ENCODE peak calls at places on chromosomes 1 and 21, in seven cellular contexts. P is mesenchymal stem cell, W is neuronal stem cell, S is IMR-90, E is H1, C is trophoblast cell, Y is mesendoderm. J is an unnamed sample.

GRCh38 chr1:243343970-243344749 is 88.3 kb downstream of the SDCCAG8 start:
- DNase-seq in C (peak), Y (peak), S (peak), E (no peak), W (peak), P (peak), J (no peak)

GRCh38 chr1:246417152-246417812 is 89.8 kb downstream of the SMYD3 start:
- DNase-seq in W (no peak), S (peak), Y (peak), C (peak), P (peak), E (no peak), J (no peak)

GRCh38 chr1:225533238-225533637 is 105.4 kb upstream of the LBR start:
- DNase-seq in E (no peak), S (peak), Y (no peak), C (no peak), W (no peak), P (peak), J (no peak)

GRCh38 chr1:66402194-66402593 is 131.8 kb upstream of the SGIP1 start:
- DNase-seq in S (no peak), E (no peak), P (peak), Y (no peak), C (no peak), W (no peak), J (no peak)

GRCh38 chr1:10936998-10937901 is 75.2 kb upstream of the TARDBP start:
- DNase-seq in S (no peak), E (no peak), P (no peak), C (peak), W (no peak), Y (no peak), J (no peak)

GRCh38 chr1:97647776-97648175 is 273.1 kb downstream of the DPYD start:
- DNase-seq in P (no peak), Y (no peak), W (no peak), C (no peak), E (no peak), S (peak), J (no peak)

GRCh38 chr1:27163093-27163492 is 8.2 kb upstream of the SLC9A1 start:
- DNase-seq in P (no peak), C (no peak), Y (no peak), S (no peak), E (no peak), W (no peak), J (no peak)

GRCh38 chr1:219882116-219882515 is 46.2 kb downstream of the SLC30A10 start:
- DNase-seq in W (no peak), S (no peak), P (no peak), C (no peak), Y (no peak), E (no peak), J (no peak)

GRCh38 chr1:209134001-209134400 is 449.5 kb upstream of the CAMK1G start:
- DNase-seq in S (no peak), C (no peak), W (no peak), Y (no peak), E (no peak), P (no peak), J (no peak)

GRCh38 chr1:46491500-46492268 is 2.0 kb downstream of the DMBX1 start:
- DNase-seq in E (no peak), Y (no peak), P (no peak), C (no peak), W (no peak), S (no peak), J (no peak)

GRCh38 chr1:27886744-27887143 is 14.4 kb downstream of the THEMIS2 start:
- DNase-seq in P (peak), Y (no peak), E (no peak), W (no peak), C (peak), S (no peak), J (no peak)

GRCh38 chr1:35642472-35642955 is 1.2 kb upstream of the PSMB2 start:
- DNase-seq in C (no peak), Y (no peak), P (no peak), W (no peak), E (no peak), S (no peak), J (peak)

GRCh38 chr1:105565006-105565405 is 1491.5 kb upstream of the PRMT6 start:
- DNase-seq in S (no peak), C (no peak), P (no peak), Y (no peak), E (no peak), W (no peak), J (no peak)

GRCh38 chr1:223711838-223712183 is 528 bp upstream of the CAPN2 start:
- DNase-seq in C (no peak), S (no peak), P (no peak), E (no peak), Y (no peak), W (no peak), J (no peak)

GRCh38 chr1:211714154-211714553 is 38.7 kb upstream of the NEK2 start:
- DNase-seq in W (no peak), Y (no peak), P (no peak), S (no peak), C (no peak), E (no peak), J (no peak)

GRCh38 chr1:16442273-16442672 is 1.7 kb downstream of the NECAP2 start:
- DNase-seq in P (no peak), C (no peak), Y (no peak), E (no peak), W (no peak), S (no peak), J (no peak)

GRCh38 chr1:59718064-59718988 is 96.4 kb upstream of the HOOK1 start:
- DNase-seq in W (no peak), P (no peak), E (no peak), S (no peak), C (peak), Y (peak), J (no peak)

GRCh38 chr1:125086611-125087010 is 3901.8 kb downstream of the SRGAP2C start:
- DNase-seq in S (no peak), C (no peak), P (no peak), W (no peak), E (no peak), Y (no peak), J (no peak)

GRCh38 chr1:246724725-246725095 is 501 bp downstream of the SCCPDH start:
- DNase-seq in P (peak), C (peak), Y (peak), S (peak), E (no peak), W (no peak), J (no peak)

GRCh38 chr1:101438359-101438758 is 201.5 kb downstream of the S1PR1 start:
- DNase-seq in Y (peak), S (peak), C (peak), W (no peak), P (peak), E (no peak), J (no peak)

GRCh38 chr1:53685272-53686051 is 53.5 kb downstream of the GLIS1 start:
- DNase-seq in S (peak), W (no peak), C (peak), Y (peak), P (peak), E (no peak), J (no peak)

GRCh38 chr1:32801096-32801713 is 16.0 kb downstream of the YARS1 start:
- DNase-seq in E (no peak), Y (no peak), P (peak), W (no peak), S (peak), C (no peak), J (no peak)

GRCh38 chr1:20685099-20685662 is 24.0 kb upstream of the DDOST start:
- DNase-seq in C (no peak), P (no peak), W (no peak), S (no peak), E (no peak), Y (no peak), J (no peak)

GRCh38 chr1:98049370-98050115 is 128.7 kb upstream of the DPYD start:
- DNase-seq in E (no peak), Y (peak), W (no peak), S (peak), C (no peak), P (no peak), J (peak)

GRCh38 chr1:1215266-1215676 is 1.3 kb upstream of the TNFRSF4 start:
- DNase-seq in C (no peak), W (no peak), E (no peak), Y (no peak), S (peak), P (peak), J (no peak)

GRCh38 chr1:160806109-160806665 is 10.2 kb downstream of the LY9 start:
- DNase-seq in S (no peak), W (no peak), C (no peak), Y (no peak), E (no peak), P (no peak), J (no peak)

GRCh38 chr1:40450491-40451237 is 388 bp downstream of the ZFP69B start:
- DNase-seq in E (no peak), C (peak), P (peak), S (peak), Y (peak), W (no peak), J (peak)

GRCh38 chr1:59433440-59433813 is 136.5 kb downstream of the FGGY start:
- DNase-seq in P (no peak), Y (no peak), C (no peak), S (no peak), W (no peak), E (no peak), J (no peak)

GRCh38 chr1:27306071-27306470 is 15.9 kb upstream of the TMEM222 start:
- DNase-seq in S (no peak), Y (no peak), W (no peak), P (no peak), C (no peak), E (no peak), J (no peak)

GRCh38 chr21:40847956-40848355 is 998 bp upstream of the DSCAM start:
- DNase-seq in S (no peak), E (no peak), P (no peak), Y (peak), C (no peak), W (no peak), J (no peak)

GRCh38 chr21:39675595-39675994 is 62.9 kb downstream of the B3GALT5 start:
- DNase-seq in E (no peak), P (no peak), S (no peak), Y (no peak), C (no peak), W (no peak), J (peak)

GRCh38 chr21:32807717-32808380 is 36.3 kb upstream of the PAXBP1 start:
- DNase-seq in S (peak), E (no peak), P (no peak), W (peak), C (no peak), Y (no peak), J (no peak)

GRCh38 chr1:245173446-245174178 is 18.8 kb downstream of the KIF26B start:
- DNase-seq in C (no peak), E (no peak), Y (no peak), S (no peak), P (peak), W (no peak), J (no peak)

GRCh38 chr1:30120268-30121000 is 603.0 kb downstream of the MATN1 start:
- DNase-seq in S (no peak), W (no peak), E (no peak), P (no peak), C (no peak), Y (peak), J (no peak)
- H3K23ac ChIP-seq in S (no peak), W (no peak), E (no peak), P (no peak), C (no peak), Y (no peak), J (no peak)

DNA sequence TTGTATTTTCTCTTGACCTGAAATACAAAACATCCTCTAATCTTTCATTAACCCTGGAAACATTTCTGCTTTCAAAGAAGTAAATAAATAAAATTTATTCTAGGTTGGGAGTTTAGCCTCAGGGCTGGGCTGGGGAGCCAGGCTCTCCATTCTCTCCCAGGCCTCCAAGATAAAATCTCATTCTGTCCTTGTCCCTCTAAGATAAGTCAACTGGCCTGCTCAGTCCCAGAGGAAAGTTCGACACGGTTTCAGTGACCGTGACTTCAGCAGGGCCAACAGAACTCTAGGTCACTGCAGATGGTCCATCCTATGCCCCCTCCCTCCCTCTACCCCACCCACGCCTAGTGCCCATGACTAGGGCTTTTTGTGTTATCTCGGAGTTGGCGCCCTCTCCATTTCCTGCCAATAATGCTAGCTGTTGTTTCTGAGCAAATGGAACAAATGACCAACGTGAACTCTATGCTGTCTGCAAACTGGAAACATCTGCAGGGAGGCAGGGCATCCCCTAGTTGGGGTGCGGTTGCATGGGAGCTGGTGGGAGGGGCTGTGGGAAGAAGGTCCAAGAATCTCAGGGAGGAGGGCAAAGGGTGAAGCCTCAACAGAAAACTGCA is 10.1 kb upstream of the ADORA3 start:
- DNase-seq in S (no peak), P (no peak), W (no peak), C (no peak), Y (no peak), E (no peak), J (no peak)
- H3K27ac ChIP-seq in S (no peak), P (no peak), W (no peak), C (no peak), Y (no peak), E (no peak), J (no peak)

GRCh38 chr1:162420120-162420519 is 8.2 kb upstream of the SH2D1B start:
- DNase-seq in E (no peak), Y (peak), P (no peak), S (no peak), W (no peak), C (no peak), J (no peak)

GRCh38 chr1:162417650-162418049 is 5.7 kb upstream of the SH2D1B start:
- DNase-seq in S (no peak), P (no peak), E (no peak), W (no peak), Y (no peak), C (no peak), J (no peak)

GRCh38 chr1:162416215-162416614 is 4.3 kb upstream of the SH2D1B start:
- DNase-seq in E (no peak), P (no peak), S (no peak), W (no peak), C (no peak), Y (no peak), J (no peak)

GRCh38 chr1:162421258-162422194 is 9.6 kb upstream of the SH2D1B start:
- DNase-seq in E (no peak), P (no peak), S (no peak), W (no peak), C (no peak), Y (no peak), J (no peak)

GRCh38 chr1:162416909-162417308 is 5.0 kb upstream of the SH2D1B start:
- DNase-seq in W (no peak), Y (no peak), S (no peak), E (no peak), P (no peak), C (no peak), J (no peak)
- H3K23ac ChIP-seq in W (no peak), Y (no peak), S (no peak), E (no peak), P (no peak), C (no peak), J (no peak)

GRCh38 chr1:241857131-241857530 is 9.1 kb downstream of the EXO1 start:
- DNase-seq in P (no peak), E (no peak), S (no peak), C (no peak), W (no peak), Y (no peak), J (no peak)
- H3K27ac ChIP-seq in P (no peak), E (no peak), S (no peak), C (no peak), W (no peak), Y (no peak), J (no peak)